ENCODE peak calls at places on chromosome 22, in eight cellular contexts. P, S, E, O, M, Y, V and N are unnamed samples.

GRCh38 chr22:46070215-46070721 is 80.1 kb upstream of the PPARA start:
- DNase-seq in P (no peak), S (no peak), E (peak), O (no peak), M (no peak), Y (peak), V (no peak), N (no peak)

GRCh38 chr22:24772493-24773220 is 1.9 kb downstream of the PIWIL3 start:
- DNase-seq in P (no peak), S (no peak), E (no peak), O (no peak), M (no peak), Y (peak), V (no peak), N (no peak)

GRCh38 chr22:37340331-37341262 is 58.3 kb downstream of the CYTH4 start:
- DNase-seq in P (peak), S (no peak), E (no peak), O (no peak), M (no peak), Y (peak), V (no peak), N (no peak)

GRCh38 chr22:21977814-21978213 is 4.8 kb downstream of the TOP3B start:
- DNase-seq in P (no peak), S (no peak), E (no peak), O (no peak), M (no peak), Y (no peak), V (no peak), N (no peak)

GRCh38 chr22:43066134-43066533 is 23.1 kb downstream of the TTLL1 start:
- DNase-seq in P (no peak), S (no peak), E (no peak), O (no peak), M (no peak), Y (no peak), V (no peak), N (no peak)

GRCh38 chr22:23783496-23784167 is 3.1 kb upstream of the SMARCB1 start:
- DNase-seq in P (no peak), S (no peak), E (no peak), O (no peak), M (no peak), Y (no peak), V (no peak), N (no peak)

GRCh38 chr22:49824185-49824925 is 3.3 kb downstream of the BRD1 start:
- DNase-seq in P (no peak), S (no peak), E (no peak), O (no peak), M (no peak), Y (no peak), V (no peak), N (no peak)

GRCh38 chr22:29799217-29799680 is 32.1 kb downstream of the UQCR10 start:
- DNase-seq in P (no peak), S (no peak), E (no peak), O (no peak), M (peak), Y (no peak), V (no peak), N (peak)

GRCh38 chr22:24579242-24579569 is 13.7 kb downstream of the LRRC75B start:
- DNase-seq in P (no peak), S (no peak), E (no peak), O (no peak), M (no peak), Y (no peak), V (no peak), N (no peak)

GRCh38 chr22:37501610-37502341 is 15.6 kb upstream of the MFNG start:
- DNase-seq in P (no peak), S (no peak), E (no peak), O (no peak), M (no peak), Y (no peak), V (no peak), N (no peak)

GRCh38 chr22:45537734-45538181 is 35.1 kb downstream of the FBLN1 start:
- DNase-seq in P (no peak), S (no peak), E (no peak), O (no peak), M (peak), Y (no peak), V (no peak), N (peak)

GRCh38 chr22:26588749-26589366 is 1.1 kb downstream of the TPST2 start:
- DNase-seq in P (no peak), S (no peak), E (no peak), O (no peak), M (no peak), Y (no peak), V (no peak), N (no peak)

GRCh38 chr22:23511627-23512347 is 68.3 kb downstream of the IGLL1 start:
- DNase-seq in P (no peak), S (no peak), E (no peak), O (no peak), M (no peak), Y (no peak), V (no peak), N (no peak)

GRCh38 chr22:26675687-26676273 is 18.4 kb downstream of the MIAT start:
- DNase-seq in P (no peak), S (no peak), E (no peak), O (no peak), M (no peak), Y (no peak), V (no peak), N (no peak)

GRCh38 chr22:46072981-46073682 is 77.2 kb upstream of the PPARA start:
- DNase-seq in P (no peak), S (no peak), E (no peak), O (no peak), M (no peak), Y (no peak), V (no peak), N (no peak)

GRCh38 chr22:36103891-36104290 is 56.7 kb downstream of the APOL3 start:
- DNase-seq in P (no peak), S (no peak), E (no peak), O (no peak), M (no peak), Y (no peak), V (no peak), N (no peak)

GRCh38 chr22:39502109-39502788 is at the start of gene MIEF1:
- DNase-seq in P (peak), S (peak), E (peak), O (peak), M (peak), Y (peak), V (peak), N (peak)

GRCh38 chr22:37708580-37709444 is 12.0 kb downstream of the TRIOBP start:
- DNase-seq in P (peak), S (no peak), E (no peak), O (no peak), M (no peak), Y (peak), V (no peak), N (no peak)